ENCODE peak calls at places on chromosomes 11 and 22, in ten cellular contexts. S, U, J, F, R, I, K, E, W and O are unnamed samples. For H3K4me1, the result is how much of the 10 kb centered on the place peaks cover.

GRCh38 chr11:101428918-101429317 is 154.9 kb downstream of the TRPC6 start:
- DNase-seq in U (peak), I (no peak), K (no peak), F (peak), J (peak), W (peak), E (peak), S (no peak), R (no peak), O (peak)

GRCh38 chr11:62574363-62575057 is 819 bp upstream of the EEF1G start:
- DNase-seq in K (no peak), E (peak), J (no peak), U (no peak), I (peak), S (peak), R (peak), W (no peak), F (peak), O (no peak)

GRCh38 chr11:119303227-119303718 is 13.7 kb downstream of the MCAM start:
- DNase-seq in S (no peak), R (no peak), F (no peak), K (no peak), U (no peak), J (no peak), E (no peak), W (no peak), I (no peak), O (no peak)

GRCh38 chr11:134509381-134510068 is 97.5 kb upstream of the B3GAT1 start:
- DNase-seq in E (no peak), F (no peak), I (no peak), U (no peak), R (no peak), W (no peak), J (no peak), K (no peak), S (peak), O (no peak)

GRCh38 chr22:48702573-48703264 is 1125.0 kb downstream of the BRD1 start:
- DNase-seq in F (peak), K (peak), U (no peak), R (peak), S (peak), I (no peak), J (no peak), W (no peak), E (no peak), O (no peak)

GRCh38 chr22:33922268-33922667 is 2.0 kb upstream of the LARGE1 start:
- DNase-seq in K (peak), F (peak), E (peak), J (peak), I (no peak), R (peak), U (peak), W (peak), S (no peak), O (peak)

GRCh38 chr11:84645988-84646689 is 981.0 kb downstream of the DLG2 start:
- DNase-seq in R (no peak), F (no peak), K (no peak), E (no peak), S (no peak), W (no peak), U (no peak), I (no peak), J (peak), O (no peak)

GRCh38 chr11:122093731-122094130 is 22.3 kb downstream of the BLID start:
- DNase-seq in R (no peak), U (peak), J (no peak), K (no peak), W (no peak), S (no peak), I (no peak), F (peak), E (no peak), O (no peak)

GRCh38 chr11:68987211-68987610 is 6.4 kb upstream of the MRGPRD start:
- DNase-seq in F (no peak), R (no peak), U (no peak), I (no peak), W (no peak), S (no peak), E (no peak), K (no peak), J (no peak), O (no peak)

GRCh38 chr22:31139866-31140716 is at the start of gene PLA2G3:
- DNase-seq in R (peak), E (peak), S (peak), U (peak), W (no peak), J (peak), F (peak), I (no peak), K (no peak), O (peak)

GRCh38 chr11:79304599-79305212 is 136.1 kb downstream of the TENM4 start:
- DNase-seq in S (no peak), K (no peak), U (peak), W (no peak), J (no peak), F (no peak), E (no peak), I (no peak), R (no peak), O (no peak)

GRCh38 chr22:35206889-35207288 is 50.4 kb upstream of the HMGXB4 start:
- DNase-seq in U (no peak), W (no peak), R (no peak), F (no peak), J (no peak), K (no peak), E (no peak), I (no peak), S (no peak), O (no peak)

GRCh38 chr11:97909544-97910394 is 1111.0 kb upstream of the CNTN5 start:
- DNase-seq in J (peak), I (no peak), S (no peak), R (no peak), F (peak), W (no peak), E (no peak), U (peak), K (no peak), O (no peak)

GRCh38 chr22:37248251-37248650 is 4.2 kb upstream of the RAC2 start:
- DNase-seq in J (no peak), K (no peak), U (no peak), I (no peak), E (no peak), F (no peak), S (peak), W (no peak), R (peak), O (no peak)

GRCh38 chr22:30636226-30637077 is 871 bp downstream of the SLC35E4 start:
- DNase-seq in U (no peak), J (peak), R (peak), E (peak), K (no peak), W (peak), I (peak), F (no peak), S (peak), O (no peak)

GRCh38 chr11:78699606-78700005 is 124.9 kb upstream of the NARS2 start:
- DNase-seq in E (no peak), W (no peak), U (no peak), R (no peak), F (no peak), I (no peak), J (no peak), S (no peak), K (no peak), O (no peak)

GRCh38 chr22:24588370-24588755 is 4.5 kb downstream of the LRRC75B start:
- DNase-seq in K (peak), E (no peak), S (no peak), U (no peak), R (peak), J (no peak), I (peak), F (peak), W (no peak), O (no peak)

GRCh38 chr11:369336-370018 is at the start of gene B4GALNT4:
- DNase-seq in U (no peak), I (no peak), J (peak), S (peak), W (peak), F (peak), K (no peak), R (peak), E (peak), O (no peak)

GRCh38 chr11:46936138-46937110 is at the start of gene CSTPP1:
- DNase-seq in E (peak), W (peak), F (peak), R (peak), I (peak), J (peak), K (peak), U (peak), S (peak), O (peak)

GRCh38 chr22:41381329-41382097 is at the start of gene TEF:
- DNase-seq in E (peak), K (peak), S (peak), U (peak), J (peak), R (peak), W (peak), I (peak), F (peak), O (peak)

GRCh38 chr11:116093065-116093464 is 588.9 kb upstream of the CADM1 start:
- DNase-seq in W (no peak), U (no peak), K (no peak), J (no peak), R (no peak), I (no peak), F (no peak), E (no peak), S (no peak), O (no peak)

GRCh38 chr22:20865331-20865730 is 6.5 kb downstream of the SNAP29 start:
- DNase-seq in I (no peak), E (no peak), J (no peak), K (no peak), R (no peak), W (no peak), F (no peak), S (no peak), U (no peak), O (no peak)
- H3K4me1 ChIP-seq in I (under half), E (under half), J (under half), K (under half), R (under half), W (under half), F (under half), S (under half), U (under half), O (under half)

DNA sequence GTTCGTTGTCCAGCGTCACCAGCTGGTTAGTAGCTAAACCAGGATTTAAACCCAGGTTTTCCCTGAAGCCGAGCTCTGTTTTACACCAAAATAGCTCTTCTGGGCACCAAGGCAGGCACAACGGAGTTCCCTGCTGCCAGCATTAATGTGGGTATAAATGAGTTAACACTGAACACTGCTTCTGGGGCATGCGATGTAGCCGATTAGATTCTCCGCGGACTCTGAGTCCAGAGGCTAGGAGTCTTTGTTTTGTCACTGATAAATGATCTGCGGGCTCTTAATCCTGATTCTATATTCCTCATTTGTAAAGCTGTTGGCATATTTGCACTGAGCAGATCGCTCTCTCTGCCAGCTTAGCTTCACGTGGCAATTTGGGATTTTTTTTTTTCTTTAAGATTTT is 16.8 kb upstream of the LDLRAD3 start:
- DNase-seq in K (no peak), S (no peak), J (no peak), R (no peak), F (no peak), U (no peak), I (no peak), E (no peak), W (no peak), O (no peak)
- H3K4me1 ChIP-seq in K (under half), S (under half), J (under half), R (under half), F (under half), U (under half), I (under half), E (under half), W (under half), O (under half)

DNA sequence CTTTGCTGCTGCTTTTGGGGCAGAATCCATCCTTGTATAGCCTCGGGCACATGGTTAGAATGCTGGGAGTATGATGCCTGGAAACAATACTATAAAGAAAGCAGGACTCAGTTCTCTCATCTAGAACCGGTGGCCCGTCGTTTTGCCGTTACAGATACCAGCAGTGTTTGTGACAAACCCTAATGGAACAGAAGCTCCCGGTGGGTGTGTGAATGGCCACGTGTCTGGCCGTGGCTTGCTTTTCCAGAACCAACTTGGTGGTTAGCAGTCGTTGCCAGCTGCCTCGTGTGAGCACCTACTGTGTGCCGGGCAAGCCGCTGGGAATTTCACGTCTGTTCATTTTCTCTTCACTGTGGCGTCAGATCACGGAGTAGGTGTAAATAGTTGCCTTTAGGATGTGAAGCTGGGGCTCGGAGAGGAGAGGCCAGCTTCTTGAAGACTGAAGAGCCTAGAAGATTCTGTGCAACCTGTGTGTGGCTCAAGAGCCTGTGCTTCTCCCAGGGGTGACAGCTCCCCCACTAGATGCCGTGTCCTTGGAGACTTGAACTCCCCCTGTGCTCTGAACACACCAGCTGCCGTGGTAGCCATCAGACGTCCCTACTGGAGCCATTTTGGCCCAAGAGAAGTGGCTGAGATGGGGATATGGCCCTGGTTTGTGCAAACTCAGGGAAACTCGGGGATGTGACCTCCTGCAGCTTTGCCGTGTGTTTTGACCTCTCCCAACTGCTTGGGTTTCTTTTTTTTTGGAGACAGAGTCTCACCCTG is 57.5 kb upstream of the PPARA start:
- DNase-seq in K (no peak), S (peak), W (no peak), I (peak), R (peak), E (no peak), U (no peak), J (no peak), F (no peak), O (no peak)
- H3K4me1 ChIP-seq in K (half or more), S (under half), W (under half), I (half or more), R (under half), E (under half), U (under half), J (under half), F (under half), O (under half)

GRCh38 chr11:12693075-12693473 is 18.9 kb downstream of the TEAD1 start:
- DNase-seq in R (no peak), W (no peak), J (no peak), E (no peak), I (no peak), S (no peak), K (no peak), F (no peak), U (peak), O (no peak)
- H3K4me1 ChIP-seq in R (under half), W (half or more), J (half or more), E (half or more), I (half or more), S (under half), K (half or more), F (half or more), U (half or more), O (under half)

GRCh38 chr11:73331138-73331916 is 23.3 kb downstream of the ARHGEF17 start:
- DNase-seq in F (peak), J (peak), I (peak), E (peak), R (peak), U (peak), S (no peak), W (peak), K (no peak), O (peak)

GRCh38 chr11:73333173-73333572 is 25.1 kb downstream of the ARHGEF17 start:
- DNase-seq in J (no peak), S (no peak), E (no peak), K (no peak), I (no peak), W (no peak), F (no peak), R (peak), U (no peak), O (no peak)

GRCh38 chr11:73333626-73334199 is 25.6 kb downstream of the ARHGEF17 start:
- DNase-seq in R (no peak), J (no peak), K (no peak), W (no peak), E (no peak), F (no peak), I (no peak), S (no peak), U (no peak), O (no peak)

GRCh38 chr11:73335204-73335923 is 27.3 kb downstream of the ARHGEF17 start:
- DNase-seq in J (peak), U (peak), W (peak), S (peak), R (peak), I (peak), F (peak), E (peak), K (peak), O (peak)

GRCh38 chr11:73334244-73335203 is 26.4 kb downstream of the ARHGEF17 start:
- DNase-seq in R (peak), I (peak), K (peak), S (peak), F (peak), U (peak), W (peak), E (no peak), J (no peak), O (no peak)
- H3K4me1 ChIP-seq in R (under half), I (half or more), K (half or more), S (under half), F (half or more), U (half or more), W (half or more), E (under half), J (under half), O (under half)

DNA sequence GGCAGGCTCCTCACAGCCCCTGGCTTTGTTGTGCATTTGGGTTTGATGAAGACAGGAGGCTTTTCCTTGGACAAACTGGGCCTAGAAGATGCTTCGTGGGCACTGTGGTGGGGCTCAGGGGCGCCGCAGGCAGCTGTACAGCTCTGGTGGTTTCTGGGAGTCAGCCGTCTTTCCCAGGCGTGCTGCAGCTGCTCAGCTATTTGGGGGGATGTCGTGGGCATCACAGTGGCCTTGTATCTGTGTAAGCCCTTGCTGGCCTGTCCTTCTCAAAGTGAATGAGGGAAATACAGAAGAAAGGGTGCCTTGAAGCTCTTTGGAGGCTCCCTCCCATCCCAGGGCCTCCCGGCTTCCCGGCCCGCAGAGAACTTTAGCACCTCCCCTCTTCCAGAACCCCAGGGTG is 89.5 kb downstream of the TBC1D22A start:
- DNase-seq in W (no peak), S (no peak), U (no peak), K (no peak), E (no peak), I (no peak), J (no peak), R (no peak), F (no peak), O (no peak)
- H3K4me1 ChIP-seq in W (under half), S (under half), U (under half), K (under half), E (under half), I (under half), J (under half), R (under half), F (under half), O (under half)

DNA sequence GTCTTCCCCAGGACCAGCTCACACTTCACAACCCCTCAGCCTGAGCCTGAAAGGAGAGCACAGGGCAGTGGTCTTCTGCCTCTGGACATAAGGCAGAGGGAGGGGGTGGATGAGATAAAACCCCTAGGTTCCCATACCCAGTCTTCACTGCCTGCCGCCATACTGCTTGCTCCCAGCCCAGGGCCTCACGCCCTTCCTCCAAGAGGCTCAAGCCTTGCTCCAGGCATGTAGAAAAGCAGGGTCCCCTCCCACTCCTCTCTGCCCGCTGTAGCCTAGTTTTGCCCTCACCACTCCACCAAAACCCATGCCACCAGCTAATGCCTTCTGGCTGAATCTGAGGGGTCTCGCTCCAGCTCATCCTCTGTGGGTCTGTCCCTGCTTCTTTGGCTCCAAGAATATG is 5.2 kb downstream of the ARRB1 start:
- DNase-seq in R (peak), U (no peak), S (no peak), I (no peak), E (no peak), K (no peak), W (no peak), F (no peak), J (no peak), O (no peak)
- H3K4me1 ChIP-seq in R (under half), U (under half), S (half or more), I (half or more), E (half or more), K (half or more), W (half or more), F (under half), J (under half), O (half or more)